ENCODE peak calls at places on chromosomes 11 and 22, in six cellular contexts. W, U, X, I, N and H are unnamed samples.

GRCh38 chr22:30767656-30768055 is 73.0 kb downstream of the OSBP2 start:
- ATAC-seq in I (no peak), U (no peak), X (no peak), N (no peak), W (no peak), H (no peak)

GRCh38 chr22:38957046-38957770 is at the start of gene APOBEC3A:
- ATAC-seq in W (no peak), U (no peak), N (peak; percentile 23), X (no peak), I (no peak), H (peak; percentile 75)

GRCh38 chr11:43130616-43131015 is 181.2 kb upstream of the API5 start:
- ATAC-seq in W (no peak), X (no peak), N (peak; percentile 65), I (no peak), U (no peak), H (no peak)

GRCh38 chr22:29152045-29152380 is 53.7 kb upstream of the EMID1 start:
- ATAC-seq in U (no peak), N (no peak), X (no peak), I (no peak), W (no peak), H (peak; percentile 5)

GRCh38 chr11:109490953-109491733 is 69.2 kb downstream of the C11orf87 start:
- ATAC-seq in W (no peak), I (no peak), X (no peak), N (no peak), U (no peak), H (no peak)

GRCh38 chr22:46578251-46578823 is 40.9 kb upstream of the CELSR1 start:
- ATAC-seq in N (no peak), W (peak; percentile 23), X (no peak), I (no peak), U (no peak), H (no peak)

GRCh38 chr11:48148749-48149148 is 67.9 kb upstream of the OR4B1 start:
- ATAC-seq in X (no peak), U (no peak), N (no peak), W (no peak), I (no peak), H (no peak)

GRCh38 chr22:36445158-36445668 is 36.2 kb downstream of the TXN2 start:
- ATAC-seq in N (no peak), W (peak; percentile 69), I (no peak), U (no peak), X (peak; percentile 66), H (peak; percentile 5)

GRCh38 chr22:41782316-41782715 is 18.2 kb upstream of the CCDC134 start:
- ATAC-seq in W (no peak), N (no peak), I (no peak), X (no peak), U (peak; percentile 47), H (no peak)

GRCh38 chr11:135008001-135008405 is 596.0 kb upstream of the B3GAT1 start:
- ATAC-seq in U (no peak), I (no peak), W (no peak), N (no peak), X (no peak), H (no peak)

GRCh38 chr11:11075515-11076171 is 217.8 kb upstream of the ZBED5 start:
- ATAC-seq in N (no peak), X (no peak), I (no peak), U (no peak), W (no peak), H (no peak)